ENCODE peak calls at places on chromosomes 7 and 10, in nine cellular contexts. L is choroid plexus epithelial cell, P is sigmoid colon, V is heart right ventricle, U is progenitor cell of endocrine pancreas, D is neural crest cell, O is uterus, G is thoracic aorta, I is IMR-90. T is an unnamed sample.

GRCh38 chr10:28300027-28300426 is 2.8 kb downstream of the MPP7 start:
- DNase-seq in L (peak; percentile 13), P (no peak), V (no peak), U (no peak), D (no peak), O (no peak), G (no peak), I (no peak), T (no peak)

GRCh38 chr10:17001961-17002749 is 127.5 kb downstream of the CUBN start:
- DNase-seq in L (peak; percentile 99), P (no peak), V (peak; percentile 29), U (no peak), D (no peak), O (peak; percentile 68), G (peak; percentile 35), I (peak; percentile 88), T (peak; percentile 87)

GRCh38 chr7:77800158-77800557 is 1.6 kb downstream of the PHTF2 start:
- DNase-seq in L (peak; percentile 55), P (no peak), V (no peak), U (no peak), D (no peak), O (no peak), G (no peak), I (peak; percentile 57), T (no peak)

GRCh38 chr10:63744060-63744941 is 223.1 kb downstream of the REEP3 start:
- DNase-seq in L (peak; percentile 35), P (no peak), V (no peak), U (no peak), D (no peak), O (no peak), G (no peak), I (no peak), T (no peak)

GRCh38 chr7:48962821-48963505 is 38.6 kb downstream of the CDC14C start:
- DNase-seq in L (no peak), P (no peak), V (no peak), U (no peak), D (no peak), O (no peak), G (no peak), I (no peak), T (no peak)

GRCh38 chr10:101760510-101760909 is 15.4 kb downstream of the FGF8 start:
- DNase-seq in L (no peak), P (peak; percentile 33), V (no peak), U (no peak), D (no peak), O (no peak), G (no peak), I (no peak), T (no peak)

GRCh38 chr7:27586825-27587224 is 75.9 kb downstream of the HIBADH start:
- DNase-seq in L (no peak), P (no peak), V (peak; percentile 14), U (no peak), D (no peak), O (no peak), G (no peak), I (no peak), T (no peak)

GRCh38 chr7:148973256-148973655 is 55.0 kb downstream of the PDIA4 start:
- DNase-seq in L (no peak), P (no peak), V (no peak), U (no peak), D (no peak), O (no peak), G (no peak), I (no peak), T (no peak)

GRCh38 chr10:17430647-17431355 is 23.6 kb downstream of the ST8SIA6 start:
- DNase-seq in L (peak; percentile 89), P (peak; percentile 75), V (peak; percentile 67), U (peak; percentile 37), D (peak; percentile 75), O (peak; percentile 55), G (no peak), I (peak; percentile 73), T (peak; percentile 79)

GRCh38 chr10:78474743-78475142 is 441.1 kb downstream of the RPS24 start:
- DNase-seq in L (no peak), P (no peak), V (no peak), U (no peak), D (no peak), O (no peak), G (no peak), I (no peak), T (no peak)

GRCh38 chr10:96440257-96441125 is 73.2 kb downstream of the TLL2 start:
- DNase-seq in L (no peak), P (no peak), V (no peak), U (no peak), D (no peak), O (no peak), G (no peak), I (no peak), T (no peak)

GRCh38 chr10:131726460-131726861 is 174.3 kb upstream of the PPP2R2D start:
- DNase-seq in L (no peak), P (peak; percentile 77), V (peak; percentile 53), U (no peak), D (peak; percentile 54), O (no peak), G (no peak), I (no peak), T (peak; percentile 43)

GRCh38 chr7:75953918-75954317 is 39.0 kb downstream of the POR start:
- DNase-seq in L (no peak), P (no peak), V (no peak), U (no peak), D (no peak), O (no peak), G (no peak), I (no peak), T (no peak)

GRCh38 chr7:114921636-114922150 is at the start of gene MDFIC:
- DNase-seq in L (peak; percentile 25), P (no peak), V (peak; percentile 24), U (no peak), D (no peak), O (peak; percentile 23), G (no peak), I (no peak), T (peak; percentile 79)

GRCh38 chr7:53218730-53219504 is 183.5 kb downstream of the POM121L12 start:
- DNase-seq in L (no peak), P (no peak), V (peak; percentile 14), U (peak; percentile 21), D (peak; percentile 31), O (no peak), G (no peak), I (no peak), T (no peak)

DNA sequence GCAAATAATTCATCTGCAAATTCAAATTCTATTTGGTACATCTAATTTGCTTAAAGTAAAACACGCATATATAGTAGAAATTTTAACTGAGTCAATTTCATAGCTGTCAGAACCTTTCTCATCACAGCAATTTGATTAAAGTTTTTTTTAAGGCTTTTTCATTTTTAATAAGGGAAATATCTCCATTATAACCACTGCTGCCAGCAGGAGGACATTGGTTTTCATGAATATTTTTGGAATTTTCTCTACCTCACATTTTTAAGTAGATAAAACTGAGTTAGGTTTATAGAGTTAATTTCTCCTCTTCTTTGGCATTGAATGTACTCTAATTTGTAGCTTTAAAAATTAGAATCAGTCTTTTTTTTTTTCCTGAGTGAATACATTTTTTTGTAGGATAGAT is 82.2 kb downstream of the ST7 start:
- DNase-seq in L (no peak), P (no peak), V (no peak), U (no peak), D (no peak), O (no peak), G (no peak), I (no peak), T (no peak)
- TF ChIP-seq CTCF in L (no peak), P (no peak), V (no peak), U (no peak), D (peak; percentile 45), O (no peak), G (no peak), I (peak; percentile 6), T (no peak)

GRCh38 chr7:134903073-134903790 is 83.1 kb upstream of the AGBL3 start:
- DNase-seq in L (no peak), P (no peak), V (no peak), U (no peak), D (no peak), O (no peak), G (no peak), I (no peak), T (no peak)

GRCh38 chr7:134907000-134907399 is 79.3 kb upstream of the AGBL3 start:
- DNase-seq in L (no peak), P (no peak), V (no peak), U (no peak), D (no peak), O (no peak), G (no peak), I (no peak), T (no peak)

GRCh38 chr7:134907639-134908038 is 78.7 kb upstream of the AGBL3 start:
- DNase-seq in L (peak; percentile 59), P (no peak), V (no peak), U (no peak), D (no peak), O (no peak), G (no peak), I (no peak), T (no peak)

GRCh38 chr7:134908289-134908688 is 78.0 kb upstream of the AGBL3 start:
- DNase-seq in L (peak; percentile 65), P (no peak), V (no peak), U (no peak), D (no peak), O (no peak), G (no peak), I (peak; percentile 85), T (no peak)

DNA sequence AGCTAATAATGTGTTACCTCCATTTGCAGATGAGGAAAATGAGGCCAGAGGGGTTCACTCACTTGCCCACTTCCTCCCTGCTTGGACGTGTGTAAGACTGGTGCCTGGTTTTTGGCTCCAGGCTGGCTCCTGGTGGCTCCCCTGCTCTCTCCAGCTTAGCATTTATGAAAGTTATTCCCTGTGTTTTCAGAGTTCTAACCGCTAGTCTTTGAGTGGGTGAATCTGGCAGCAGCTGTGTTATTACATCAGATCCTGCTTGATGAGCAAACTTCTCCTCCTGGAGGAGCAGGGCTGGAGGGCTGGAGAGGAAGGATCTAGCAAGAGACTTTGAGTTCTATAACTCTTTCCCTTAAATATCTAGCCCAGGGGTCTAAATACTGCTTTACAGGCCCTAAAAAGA is 80.9 kb upstream of the AGBL3 start:
- DNase-seq in L (peak; percentile 95), P (peak; percentile 90), V (no peak), U (no peak), D (no peak), O (peak; percentile 77), G (peak; percentile 69), I (peak; percentile 96), T (peak; percentile 80)
- TF ChIP-seq CTCF in L (peak; percentile 65), P (no peak), V (no peak), U (no peak), D (no peak), O (peak; percentile 12), G (peak; percentile 27), I (peak; percentile 55), T (peak; percentile 12)

DNA sequence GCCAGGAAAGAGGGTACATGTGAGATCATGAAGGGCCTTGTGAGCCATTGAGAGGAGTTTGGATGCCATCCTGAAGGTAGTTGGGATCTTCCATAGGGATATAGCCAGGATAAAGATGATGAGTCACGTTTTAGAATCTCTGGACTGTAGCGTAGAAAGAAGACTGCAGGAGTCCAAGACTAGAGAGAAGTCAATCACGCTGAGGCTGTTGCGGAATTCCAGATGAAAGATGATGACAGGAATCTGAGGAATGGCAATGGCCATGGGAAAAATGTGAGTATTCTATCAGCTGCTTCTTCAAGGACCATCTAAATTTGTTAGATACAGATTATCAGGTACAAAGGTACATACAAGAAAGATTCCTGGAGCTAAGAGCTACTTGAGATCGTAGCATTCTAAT is 711.3 kb downstream of the GRM8 start:
- DNase-seq in L (no peak), P (no peak), V (no peak), U (no peak), D (no peak), O (no peak), G (no peak), I (no peak), T (no peak)
- TF ChIP-seq CTCF in L (no peak), P (no peak), V (no peak), U (no peak), D (no peak), O (no peak), G (no peak), I (no peak), T (no peak)

GRCh38 chr10:70331486-70332268 is 47.9 kb upstream of the NPFFR1 start:
- DNase-seq in L (peak; percentile 96), P (peak; percentile 68), V (peak; percentile 43), U (no peak), D (no peak), O (peak; percentile 44), G (peak; percentile 33), I (peak; percentile 93), T (no peak)
- TF ChIP-seq CTCF in L (peak; percentile 60), P (no peak), V (no peak), U (no peak), D (no peak), O (no peak), G (no peak), I (peak; percentile 42), T (no peak)

T was measured in coronary artery.